ENCODE peak calls at places on chromosomes 11 and 22, in five cellular contexts. K is HFF-Myc, I is WERI-Rb-1, J is Peyer's patch, V is retinal pigment epithelial cell. L is an unnamed sample.

GRCh38 chr11:45872513-45873356 is 12.7 kb upstream of the MAPK8IP1 start:
- DNase-seq in K (peak; percentile 79), I (peak; percentile 79), J (no peak), V (no peak), L (peak; percentile 72)

GRCh38 chr11:126212089-126212660 is 593 bp downstream of the FAM118B start:
- DNase-seq in K (no peak), I (no peak), J (no peak), V (no peak), L (no peak)

GRCh38 chr22:38204784-38205183 is 3.0 kb downstream of the MAFF start:
- DNase-seq in K (no peak), I (no peak), J (no peak), V (no peak), L (no peak)

GRCh38 chr11:111736191-111736590 is 30.0 kb downstream of the PPP2R1B start:
- DNase-seq in K (no peak), I (no peak), J (no peak), V (no peak), L (no peak)

GRCh38 chr11:73242291-73243092 is 24.4 kb downstream of the P2RY2 start:
- DNase-seq in K (peak; percentile 60), I (peak; percentile 85), J (peak; percentile 84), V (no peak), L (no peak)

GRCh38 chr22:41249442-41249841 is 8.7 kb upstream of the CHADL start:
- DNase-seq in K (no peak), I (no peak), J (no peak), V (no peak), L (no peak)

GRCh38 chr22:40434745-40435144 is 64.4 kb downstream of the SGSM3 start:
- DNase-seq in K (no peak), I (no peak), J (no peak), V (no peak), L (no peak)

GRCh38 chr22:46377566-46378498 is 42.3 kb downstream of the TRMU start:
- DNase-seq in K (no peak), I (no peak), J (peak; percentile 78), V (peak; percentile 43), L (no peak)

GRCh38 chr22:25360891-25361645 is 141.6 kb downstream of the CRYBB2 start:
- DNase-seq in K (no peak), I (no peak), J (peak; percentile 39), V (no peak), L (no peak)

GRCh38 chr11:15720460-15720859 is 605.7 kb downstream of the INSC start:
- DNase-seq in K (no peak), I (no peak), J (no peak), V (no peak), L (no peak)

GRCh38 chr11:87722756-87723599 is 452.3 kb downstream of the RAB38 start:
- DNase-seq in K (no peak), I (peak; percentile 47), J (no peak), V (no peak), L (no peak)

DNA sequence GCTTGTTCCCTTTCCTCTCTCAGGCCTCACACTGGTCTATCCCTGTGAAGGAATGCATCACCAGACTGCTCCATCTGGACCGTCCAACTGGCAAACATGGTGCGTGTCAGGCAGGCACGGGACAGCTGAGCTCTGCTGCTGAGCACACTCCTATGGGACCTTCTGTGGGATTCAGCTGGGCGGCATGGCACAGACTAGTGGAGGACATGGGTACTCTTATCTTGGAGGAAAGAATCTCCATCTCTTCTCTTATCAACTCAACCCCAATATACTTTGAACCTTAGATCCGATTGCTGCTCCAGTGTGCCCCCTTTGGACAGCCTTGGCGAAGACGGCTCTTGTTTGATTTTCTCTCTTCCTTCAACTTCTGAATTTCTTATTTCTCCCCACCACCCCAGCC is 593.6 kb downstream of the ETS1 start:
- DNase-seq in K (no peak), I (peak; percentile 8), J (no peak), V (no peak), L (no peak)
- TF ChIP-seq CTCF in K (no peak), I (peak; percentile 31), J (no peak), V (peak; percentile 23), L (no peak)

GRCh38 chr22:50705851-50706351 is 32.1 kb upstream of the ACR start:
- DNase-seq in K (no peak), I (no peak), J (no peak), V (no peak), L (no peak)
- H3K4me3 ChIP-seq in K (no peak overlapping the region), I (no peak overlapping the region), J (no peak overlapping the region), V (no peak overlapping the region), L (no peak overlapping the region)

GRCh38 chr22:36873614-36874308 is 13.0 kb downstream of the NCF4 start:
- DNase-seq in K (peak; percentile 21), I (peak; percentile 59), J (no peak), V (no peak), L (no peak)
- TF ChIP-seq CTCF in K (peak; percentile 47), I (peak; percentile 69), J (no peak), V (peak; percentile 59), L (peak; percentile 52)

GRCh38 chr11:123069878-123070821 is 8.2 kb upstream of the HSPA8 start:
- DNase-seq in K (no peak), I (no peak), J (no peak), V (no peak), L (no peak)
- H3K4me3 ChIP-seq in K (no peak overlapping the region), I (no peak overlapping the region), J (peak overlapping the region; percentile 26), V (no peak overlapping the region), L (no peak overlapping the region)

DNA sequence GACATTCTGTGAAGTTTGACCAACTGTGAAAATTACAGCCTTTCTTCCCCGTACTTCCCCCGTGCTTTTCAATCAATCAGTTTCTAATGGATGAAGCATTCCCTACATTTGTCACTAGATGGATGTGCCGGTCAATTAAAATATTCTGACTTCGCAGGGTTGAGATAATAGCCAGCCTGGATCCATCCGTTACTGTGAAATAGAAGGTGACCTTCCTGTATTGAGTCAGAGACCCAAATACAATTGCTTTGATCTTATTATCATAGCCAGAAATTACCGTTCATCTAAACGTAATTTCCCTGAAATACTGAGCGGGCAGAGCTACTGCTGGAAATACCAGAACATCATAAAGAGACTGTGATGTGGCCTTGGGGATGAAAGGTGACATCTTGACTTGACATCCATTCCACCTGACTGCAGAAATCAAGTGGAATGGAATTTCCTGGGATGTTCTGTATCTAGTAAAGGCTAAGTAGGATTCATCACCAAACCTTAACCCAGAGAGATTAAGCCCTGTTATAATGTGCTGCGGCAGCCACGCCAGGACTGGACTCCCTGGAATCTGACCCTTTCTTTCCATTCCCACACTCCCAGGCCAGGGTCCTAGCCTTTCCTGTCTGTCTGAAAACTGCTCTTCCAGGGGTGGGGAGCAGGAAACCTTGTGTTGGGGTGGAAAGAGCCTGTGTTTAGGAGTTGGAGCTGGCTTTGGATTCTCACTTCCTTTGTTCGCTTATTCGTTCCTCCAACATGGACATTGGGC is 20.9 kb upstream of the PARVB start:
- DNase-seq in K (no peak), I (no peak), J (no peak), V (no peak), L (no peak)
- TF ChIP-seq CTCF in K (no peak), I (no peak), J (no peak), V (no peak), L (no peak)

GRCh38 chr11:8684600-8685290 is 2.2 kb downstream of the RPL27A start:
- DNase-seq in K (no peak), I (no peak), J (no peak), V (no peak), L (no peak)

GRCh38 chr11:8683115-8683807 is 669 bp downstream of the RPL27A start:
- DNase-seq in K (no peak), I (no peak), J (no peak), V (no peak), L (no peak)

GRCh38 chr11:8686325-8686724 is 3.7 kb downstream of the RPL27A start:
- DNase-seq in K (no peak), I (no peak), J (no peak), V (no peak), L (no peak)

GRCh38 chr11:8685306-8685705 is 2.7 kb downstream of the RPL27A start:
- DNase-seq in K (no peak), I (no peak), J (no peak), V (no peak), L (no peak)

DNA sequence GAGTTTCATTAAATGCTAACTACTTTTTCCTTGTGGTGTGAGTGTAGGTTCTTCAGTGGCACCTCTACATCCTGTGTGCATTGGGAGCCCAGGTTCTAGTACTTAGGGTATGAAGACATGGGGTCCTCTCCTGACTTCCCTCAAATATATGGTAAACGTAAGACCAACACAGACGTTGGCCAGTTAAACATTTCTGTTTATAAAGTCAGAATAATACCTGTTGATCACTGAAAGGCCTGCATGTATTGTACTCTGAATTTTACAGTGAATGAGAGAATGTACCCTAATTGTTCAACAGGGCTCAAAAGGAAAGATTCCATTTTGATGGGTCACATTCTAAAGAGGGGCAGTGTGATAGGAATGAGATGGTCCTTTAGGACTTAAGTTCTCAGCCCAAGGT is 3.2 kb downstream of the RPL27A start:
- DNase-seq in K (no peak), I (no peak), J (no peak), V (no peak), L (no peak)
- H3K4me3 ChIP-seq in K (peak overlapping the region; percentile 77), I (no peak overlapping the region), J (no peak overlapping the region), V (no peak overlapping the region), L (no peak overlapping the region)

GRCh38 chr22:23158516-23159286 is 13.4 kb downstream of the RAB36 start:
- DNase-seq in K (no peak), I (no peak), J (no peak), V (no peak), L (no peak)
- TF ChIP-seq CTCF in K (no peak), I (no peak), J (no peak), V (no peak), L (no peak)

L was measured in AG04449.